ENCODE peak calls at places on chromosome 9, in five cellular contexts. N is ovary, Z is pancreas, B is HCT116, A is tibial nerve. L is an unnamed sample.
A peak's percentile ranks its signal among the peaks of the same experiment; 100 is the strongest.

GRCh38 chr9:36894695-36895310 is 139.3 kb downstream of the PAX5 start:
- DNase-seq in A (no peak), B (no peak), N (no peak), Z (no peak), L (no peak)

GRCh38 chr9:135098400-135099105 is 11.1 kb downstream of the OLFM1 start:
- DNase-seq in A (no peak), B (no peak), N (no peak), Z (no peak), L (no peak)

GRCh38 chr9:96071245-96072124 is 196.0 kb downstream of the ERCC6L2 start:
- DNase-seq in Z (no peak), N (no peak), B (peak; percentile 16), A (no peak), L (no peak)

GRCh38 chr9:95796029-95796428 is 79.5 kb upstream of the ERCC6L2 start:
- DNase-seq in N (no peak), B (no peak), A (no peak), Z (no peak), L (no peak)

GRCh38 chr9:113269355-113269754 is 6.0 kb downstream of the CDC26 start:
- DNase-seq in Z (no peak), A (no peak), N (no peak), B (no peak), L (no peak)

GRCh38 chr9:26746357-26747072 is 146.1 kb downstream of the CAAP1 start:
- DNase-seq in A (no peak), N (no peak), Z (no peak), B (peak; percentile 41), L (no peak)

GRCh38 chr9:2066312-2067273 is 51.4 kb downstream of the SMARCA2 start:
- DNase-seq in A (no peak), Z (no peak), B (no peak), N (no peak), L (no peak)

GRCh38 chr9:111253742-111254437 is 76.1 kb downstream of the OR2K2 start:
- DNase-seq in Z (no peak), A (no peak), N (no peak), B (no peak), L (no peak)

GRCh38 chr9:70260007-70260443 is 1.2 kb downstream of the SMC5 start:
- DNase-seq in B (no peak), Z (peak; percentile 25), N (no peak), A (no peak), L (no peak)

GRCh38 chr9:3756071-3756470 is 230.3 kb upstream of the RFX3 start:
- DNase-seq in Z (no peak), B (no peak), N (no peak), A (no peak), L (no peak)

DNA sequence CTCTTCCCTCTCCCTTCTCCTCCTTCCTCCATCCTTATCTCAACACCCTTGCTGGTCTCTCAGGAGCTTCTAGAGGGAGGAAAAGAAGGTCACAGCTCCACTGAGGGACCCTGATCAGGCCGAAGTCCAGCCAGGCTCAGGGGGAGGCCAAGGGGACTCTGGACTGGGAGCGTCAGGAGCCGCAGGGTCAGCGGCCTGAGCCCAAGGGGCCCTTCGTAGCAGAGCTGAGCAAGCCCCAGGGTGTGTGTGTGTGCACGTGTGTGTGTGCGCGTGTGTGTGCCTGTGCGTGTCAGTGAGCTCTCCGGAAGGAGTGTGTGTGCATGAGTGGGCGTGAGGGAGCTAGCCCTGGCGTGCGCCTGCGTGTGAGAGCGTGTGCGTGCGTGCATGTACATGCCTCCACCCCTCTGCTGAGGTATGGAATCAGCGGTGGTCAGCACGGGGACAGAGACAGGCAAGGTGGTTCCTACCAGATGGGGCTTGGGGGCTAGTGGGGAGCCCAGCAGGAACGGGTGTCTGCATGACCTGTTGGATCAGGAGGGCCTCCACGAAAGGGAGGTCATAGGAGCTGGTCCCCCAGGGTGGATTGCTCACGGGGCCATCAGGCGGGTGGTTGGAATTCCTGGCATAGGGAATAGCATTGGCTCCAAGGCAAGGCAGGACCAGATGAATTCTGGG is 10.0 kb upstream of the AGPAT2 start:
- DNase-seq in A (no peak), Z (peak; percentile 59), B (no peak), N (no peak), L (peak; percentile 69)
- H3K27ac ChIP-seq in A (no peak overlapping the region), Z (peak overlapping the region; percentile 43), B (no peak overlapping the region), N (no peak overlapping the region), L (peak overlapping the region; percentile 42)

GRCh38 chr9:130789747-130790672 is 45.0 kb upstream of the ABL1 start:
- DNase-seq in Z (no peak), B (no peak), N (no peak), A (no peak), L (no peak)

GRCh38 chr9:130782883-130783537 is 52.0 kb upstream of the ABL1 start:
- DNase-seq in N (no peak), Z (no peak), B (no peak), A (no peak), L (no peak)

GRCh38 chr9:130785053-130785452 is 50.0 kb upstream of the ABL1 start:
- DNase-seq in B (no peak), N (no peak), Z (no peak), A (no peak), L (no peak)

GRCh38 chr9:130786526-130786925 is 48.5 kb upstream of the ABL1 start:
- DNase-seq in A (no peak), Z (no peak), B (no peak), N (no peak), L (no peak)

GRCh38 chr9:130785940-130786500 is 49.0 kb upstream of the ABL1 start:
- DNase-seq in N (no peak), Z (no peak), B (no peak), A (no peak), L (no peak)
- H3K4me1 ChIP-seq in N (peaks cover 12% of the 10 kb centered on the region), Z (peaks cover 16% of the 10 kb centered on the region), B (no peaks in the 10 kb centered on the region), A (no peaks in the 10 kb centered on the region), L (peaks cover 14% of the 10 kb centered on the region)

DNA sequence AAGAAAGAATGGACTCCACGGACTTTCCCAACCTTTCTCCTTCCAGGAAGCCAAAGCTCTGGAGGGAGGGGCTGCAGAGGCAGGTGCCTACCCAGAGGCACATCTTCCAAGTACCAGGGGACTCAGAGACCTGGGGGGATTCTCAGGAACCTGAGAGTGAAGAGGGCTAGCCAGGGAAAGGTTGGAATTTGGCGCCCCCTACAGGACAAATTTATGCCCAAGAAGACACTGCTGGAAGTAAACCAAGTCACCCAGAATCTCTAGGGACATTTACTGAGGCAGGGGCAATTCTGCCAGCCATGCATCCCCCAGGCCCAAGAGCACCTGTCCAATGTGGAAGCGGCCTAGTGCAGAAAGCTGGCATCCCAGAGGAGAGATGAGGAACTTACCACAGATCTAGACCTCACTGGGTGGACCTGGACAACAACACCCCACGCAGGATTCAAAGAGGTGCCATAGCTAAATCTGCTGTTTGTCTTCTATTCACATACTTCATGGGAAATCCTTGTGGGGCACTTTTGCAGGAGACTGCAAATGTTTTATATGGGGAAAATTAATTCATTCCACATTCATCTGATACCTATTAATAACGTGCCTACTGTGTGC is 25.9 kb upstream of the IDNK start:
- DNase-seq in A (no peak), Z (peak; percentile 19), N (peak; percentile 10), B (peak; percentile 27), L (no peak)
- TF ChIP-seq CTCF in A (peak; percentile 51), Z (peak; percentile 61), N (no peak), B (peak; percentile 81), L (peak; percentile 63)

DNA sequence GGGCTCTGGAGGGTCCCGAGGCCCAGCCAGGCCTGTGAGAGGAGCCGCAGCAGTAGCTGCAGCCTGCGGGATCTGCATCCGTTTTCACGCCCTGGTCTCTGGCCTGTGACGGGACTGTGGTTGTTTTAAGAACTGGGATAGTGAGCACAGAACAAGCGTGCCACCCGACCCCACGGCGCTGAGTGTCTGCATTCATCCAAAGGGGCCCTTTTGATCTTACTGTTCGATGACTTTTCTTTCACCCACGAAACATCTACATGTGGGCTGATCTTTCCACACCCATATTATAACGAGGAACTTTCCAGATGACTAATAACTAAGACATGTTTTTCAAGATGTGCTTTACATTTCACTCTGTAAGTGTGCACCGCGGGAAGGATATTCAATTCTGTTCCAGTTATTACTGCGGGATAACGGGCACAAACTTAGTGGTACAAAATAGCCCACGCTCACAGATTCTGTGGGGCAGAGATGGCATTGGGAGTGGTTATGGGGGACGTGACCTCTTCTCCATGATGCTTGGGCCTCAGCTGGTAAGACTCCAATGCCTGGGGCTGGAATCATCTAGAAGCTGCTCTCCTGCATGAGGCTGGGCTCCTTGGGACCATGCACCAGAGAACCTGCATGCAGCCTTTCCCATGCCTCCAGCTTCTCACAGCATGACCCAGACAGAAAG is 165.0 kb downstream of the SYK start:
- DNase-seq in B (no peak), A (no peak), Z (no peak), N (no peak), L (no peak)
- H3K27ac ChIP-seq in B (no peak overlapping the region), A (no peak overlapping the region), Z (no peak overlapping the region), N (no peak overlapping the region), L (no peak overlapping the region)

DNA sequence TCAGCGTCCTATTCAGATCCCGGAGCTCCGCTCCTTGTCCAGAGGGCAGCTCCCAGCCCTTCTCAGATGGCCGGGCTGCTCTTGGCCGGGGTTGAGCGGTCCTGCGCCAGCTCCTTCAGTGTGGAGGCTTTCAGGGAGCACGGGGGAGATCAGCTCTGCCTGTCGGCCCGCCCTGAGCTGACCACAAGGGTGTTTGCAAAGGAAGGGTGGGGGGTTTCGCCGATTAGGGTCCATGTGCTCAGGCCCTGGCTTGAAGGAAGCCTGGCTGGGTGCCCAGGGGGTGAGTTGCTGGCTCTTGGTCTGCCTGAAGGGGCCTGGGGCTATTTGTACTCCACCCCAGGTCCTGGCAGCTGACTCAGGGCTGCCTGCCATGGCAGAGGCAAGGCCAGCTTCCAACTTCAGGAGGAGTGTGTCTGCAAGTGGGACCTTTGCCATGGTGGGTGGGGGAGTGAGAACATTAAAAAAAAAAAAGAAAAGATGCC is 250.1 kb upstream of the KLF4 start:
- DNase-seq in N (peak; percentile 84), A (no peak), Z (peak; percentile 30), B (no peak), L (peak; percentile 66)
- H3K4me1 ChIP-seq in N (peaks cover 40% of the 10 kb centered on the region), A (no peaks in the 10 kb centered on the region), Z (no peaks in the 10 kb centered on the region), B (peaks cover 6% of the 10 kb centered on the region), L (peaks cover 14% of the 10 kb centered on the region)

DNA sequence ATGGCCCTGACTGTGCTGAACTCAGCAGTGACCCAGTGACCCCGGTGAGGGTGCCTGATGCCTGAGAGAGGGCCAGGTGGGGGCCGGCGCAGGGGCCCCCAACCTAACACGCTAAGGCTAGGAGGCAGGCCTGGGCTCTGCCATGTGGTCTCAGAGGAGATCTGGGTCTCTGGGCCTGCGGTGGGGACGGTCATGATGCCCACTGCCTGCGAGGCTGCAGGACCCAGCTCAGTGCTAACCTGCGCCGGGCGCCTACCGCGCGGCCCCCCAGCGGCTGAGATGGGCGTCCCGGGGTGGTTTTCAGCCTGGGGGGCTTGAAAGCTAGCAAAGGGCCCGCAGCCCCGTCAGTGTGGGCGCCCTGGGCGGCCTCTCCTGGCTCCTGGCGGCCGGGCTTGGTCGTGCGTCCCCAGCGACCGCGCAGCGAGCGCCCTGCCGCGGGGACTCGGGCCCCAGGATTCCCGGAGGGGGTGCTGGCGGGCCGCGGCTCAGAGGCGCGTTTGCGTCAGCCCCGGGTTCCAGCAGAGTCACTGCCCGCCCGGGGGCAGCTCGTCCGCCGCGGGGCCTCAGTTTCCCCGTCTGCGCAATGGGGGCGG is 2.5 kb downstream of the EGFL7 start:
- DNase-seq in A (no peak), N (no peak), Z (no peak), B (no peak), L (no peak)
- TF ChIP-seq CTCF in A (peak; percentile 38), N (no peak), Z (no peak), B (peak; percentile 34), L (peak; percentile 19)

DNA sequence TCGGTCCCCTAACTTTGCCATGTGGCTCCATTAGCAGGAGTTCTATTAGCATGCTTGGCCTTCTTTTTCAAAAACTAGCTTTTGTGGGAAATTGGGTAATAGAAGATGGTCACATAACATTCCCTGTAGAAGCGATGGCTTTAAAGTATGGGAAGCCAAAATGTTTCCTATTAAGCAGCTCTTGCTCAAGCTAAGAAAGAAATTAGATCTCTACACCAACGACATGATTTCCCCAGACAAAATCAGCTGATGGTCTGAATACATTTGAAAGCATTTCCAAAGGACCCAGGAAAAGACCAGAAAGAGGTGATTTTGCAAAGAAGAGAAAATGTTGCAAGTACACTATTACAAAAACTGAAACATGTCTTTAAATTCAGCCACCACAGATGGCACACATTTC is 4.8 kb upstream of the NFIL3 start:
- DNase-seq in N (no peak), Z (no peak), A (no peak), B (no peak), L (no peak)
- H3K27ac ChIP-seq in N (no peak overlapping the region), Z (peak overlapping the region; percentile 37), A (no peak overlapping the region), B (peak overlapping the region; percentile 12), L (peak overlapping the region; percentile 20)